ENCODE peak calls at places on chromosomes 12 and 14, in ten cellular contexts. I is central memory CD4-positive, alpha-beta T cell; K is cardiac fibroblast; P is foreskin fibroblast; J is ELF-1; W is left colon; D is NCI-H187; G is MG63; C is choroid plexus epithelial cell; F is activated T-helper 1 cell treated with anti-CD3 and anti-CD28 coated beads, Interleukin-2, amount 50 U/mL, for 16 hours. Y is an unnamed sample.

GRCh38 chr12:70852416-70853150 is 68.0 kb downstream of the PTPRR start:
- DNase-seq in G (no peak), C (no peak), J (no peak), P (peak; percentile 36), W (no peak), D (no peak), I (no peak), F (no peak), K (no peak), Y (no peak)

GRCh38 chr12:109981311-109981710 is 14.9 kb downstream of the GIT2 start:
- DNase-seq in D (no peak), P (no peak), K (no peak), F (peak; percentile 23), I (peak; percentile 67), W (no peak), C (no peak), G (no peak), J (no peak), Y (no peak)

GRCh38 chr12:132597333-132598283 is 12.8 kb downstream of the LRCOL1 start:
- DNase-seq in D (no peak), I (no peak), P (peak; percentile 84), W (peak; percentile 52), C (peak; percentile 65), K (peak; percentile 89), G (peak; percentile 43), J (no peak), F (no peak), Y (peak; percentile 70)

GRCh38 chr14:68795602-68796417 is 2.9 kb upstream of the ZFP36L1 start:
- DNase-seq in W (peak; percentile 86), F (peak; percentile 73), J (peak; percentile 94), C (peak; percentile 86), K (peak; percentile 80), D (no peak), G (peak; percentile 74), P (peak; percentile 86), I (peak; percentile 90), Y (peak; percentile 93)

GRCh38 chr12:28253175-28253641 is 63.0 kb downstream of the CCDC91 start:
- DNase-seq in P (no peak), G (no peak), I (peak; percentile 31), C (peak; percentile 72), J (no peak), D (no peak), K (no peak), W (no peak), F (no peak), Y (no peak)

GRCh38 chr12:128365831-128366231 is 98.9 kb downstream of the TMEM132C start:
- DNase-seq in K (no peak), F (no peak), J (peak; percentile 79), I (no peak), G (peak; percentile 5), P (no peak), D (no peak), W (no peak), C (peak; percentile 1), Y (no peak)

GRCh38 chr12:26939192-26939832 is 1.0 kb downstream of the FGFR1OP2 start:
- DNase-seq in W (no peak), K (no peak), D (no peak), J (no peak), P (peak; percentile 25), C (peak; percentile 25), G (no peak), F (no peak), I (no peak), Y (no peak)

GRCh38 chr14:95267306-95267705 is 52.4 kb downstream of the CLMN start:
- DNase-seq in D (no peak), G (no peak), I (no peak), P (no peak), J (no peak), K (no peak), F (no peak), C (no peak), W (no peak), Y (no peak)

GRCh38 chr14:32980887-32981501 is 42.3 kb downstream of the NPAS3 start:
- DNase-seq in J (no peak), C (no peak), F (no peak), K (no peak), D (peak; percentile 38), P (no peak), W (no peak), G (no peak), I (no peak), Y (no peak)

GRCh38 chr14:31568671-31569070 is 7.5 kb downstream of the NUBPL start:
- DNase-seq in K (peak; percentile 73), J (no peak), F (no peak), C (peak; percentile 81), I (no peak), W (no peak), P (peak; percentile 57), G (no peak), D (no peak), Y (no peak)

GRCh38 chr14:99729991-99730875 is 46.1 kb downstream of the CYP46A1 start:
- DNase-seq in J (peak; percentile 92), P (peak; percentile 76), G (peak; percentile 33), F (peak; percentile 51), K (peak; percentile 42), D (no peak), W (peak; percentile 76), I (peak; percentile 45), C (no peak), Y (peak; percentile 94)

GRCh38 chr12:104258476-104259067 is 43.0 kb downstream of the TXNRD1 start:
- DNase-seq in G (peak; percentile 70), D (no peak), C (peak; percentile 10), I (no peak), P (no peak), J (no peak), F (no peak), K (peak; percentile 40), W (no peak), Y (no peak)

GRCh38 chr14:91244501-91244901 is at the start of gene GPR68:
- DNase-seq in K (peak; percentile 81), P (peak; percentile 75), D (no peak), C (peak; percentile 56), G (peak; percentile 80), W (peak; percentile 46), I (no peak), F (no peak), J (peak; percentile 58), Y (no peak)

GRCh38 chr14:103436533-103436932 is 51.3 kb downstream of the MARK3 start:
- DNase-seq in G (peak; percentile 56), I (no peak), C (peak; percentile 67), W (no peak), K (no peak), J (no peak), P (peak; percentile 60), D (no peak), F (no peak), Y (no peak)

GRCh38 chr12:78096909-78097597 is 266.4 kb downstream of the NAV3 start:
- DNase-seq in C (peak; percentile 87), F (no peak), D (no peak), W (no peak), P (peak; percentile 78), K (peak; percentile 82), I (no peak), J (no peak), G (peak; percentile 8), Y (no peak)

GRCh38 chr12:114853003-114853529 is 169.1 kb upstream of the TBX3 start:
- DNase-seq in D (no peak), I (no peak), J (no peak), F (no peak), P (peak; percentile 70), C (no peak), G (no peak), K (peak; percentile 27), W (no peak), Y (no peak)

GRCh38 chr14:68278568-68279436 is 459.2 kb downstream of the RAD51B start:
- DNase-seq in C (peak; percentile 61), F (no peak), J (peak; percentile 48), I (no peak), D (no peak), K (peak; percentile 43), P (peak; percentile 76), W (no peak), G (peak; percentile 52), Y (no peak)

GRCh38 chr12:124686001-124686884 is 118.8 kb upstream of the NCOR2 start:
- DNase-seq in D (no peak), F (no peak), J (peak; percentile 55), K (peak; percentile 43), W (no peak), C (no peak), G (peak; percentile 36), I (no peak), P (peak; percentile 72), Y (no peak)

GRCh38 chr14:78254911-78255431 is 84.8 kb downstream of the NRXN3 start:
- DNase-seq in G (peak; percentile 80), J (no peak), C (no peak), W (peak; percentile 25), K (peak; percentile 4), D (peak; percentile 78), I (no peak), F (no peak), P (no peak), Y (no peak)

GRCh38 chr12:57008113-57008687 is 1.9 kb upstream of the ZBTB39 start:
- DNase-seq in W (no peak), D (no peak), G (no peak), C (peak; percentile 90), P (peak; percentile 76), J (peak; percentile 41), K (peak; percentile 85), F (no peak), I (peak; percentile 51), Y (no peak)

GRCh38 chr14:34085695-34086094 is 134.8 kb upstream of the EGLN3 start:
- DNase-seq in P (no peak), K (no peak), J (no peak), W (no peak), I (no peak), C (no peak), D (no peak), F (no peak), G (no peak), Y (no peak)